ENCODE peak calls at places on chromosomes 5 and 9, in four cellular contexts. Z is CD4-positive, alpha-beta memory T cell; X is naive B cell; P is CD4-positive, CD25-positive, alpha-beta regulatory T cell. M is an unnamed sample.

GRCh38 chr9:37925006-37925405 is 21.1 kb upstream of the SLC25A51 start:
- DNase-seq in Z (no peak), X (no peak), P (no peak), M (no peak)

GRCh38 chr5:147648597-147648996 is 133.9 kb downstream of the JAKMIP2 start:
- DNase-seq in X (no peak), P (no peak), Z (no peak), M (no peak)

GRCh38 chr5:10611290-10611689 is 47.4 kb downstream of the ANKRD33B start:
- DNase-seq in Z (no peak), P (no peak), X (no peak), M (no peak)

GRCh38 chr5:111667128-111667756 is 89.8 kb downstream of the NREP start:
- DNase-seq in Z (no peak), X (no peak), P (no peak), M (no peak)

GRCh38 chr5:56319281-56320242 is 86.4 kb upstream of the ANKRD55 start:
- DNase-seq in P (no peak), X (no peak), Z (no peak), M (peak)

GRCh38 chr9:123544007-123544827 is 188.2 kb downstream of the CRB2 start:
- DNase-seq in Z (peak), P (no peak), X (peak), M (no peak)

GRCh38 chr5:87210076-87210475 is 57.6 kb upstream of the RASA1 start:
- DNase-seq in Z (no peak), P (no peak), X (no peak), M (no peak)

GRCh38 chr5:2797160-2797559 is 45.7 kb upstream of the IRX2 start:
- DNase-seq in P (no peak), X (no peak), Z (no peak), M (no peak)

GRCh38 chr9:19498015-19498414 is 89.2 kb downstream of the ACER2 start:
- DNase-seq in P (no peak), X (no peak), Z (no peak), M (no peak)

GRCh38 chr9:71663216-71663615 is 105.1 kb downstream of the CEMIP2 start:
- DNase-seq in P (no peak), Z (no peak), X (no peak), M (no peak)